ENCODE peak calls at places on chromosomes 1 and 21, in eight cellular contexts. U is astrocyte of the cerebellum, D is psoas muscle, L is thyroid gland, B is thoracic aorta, K is neural progenitor cell, R is adrenal gland, C is astrocyte of the spinal cord. G is an unnamed sample.

GRCh38 chr21:42338730-42339715 is 11.8 kb downstream of the TFF2 start:
- DNase-seq in L (no peak), D (no peak), B (no peak), K (no peak), U (no peak), C (no peak), R (no peak), G (no peak)

GRCh38 chr1:175715791-175716190 is 27.6 kb downstream of the TNR start:
- DNase-seq in L (no peak), D (no peak), K (no peak), U (no peak), B (no peak), C (no peak), R (no peak), G (no peak)

GRCh38 chr1:92273039-92273438 is 25.7 kb downstream of the GLMN start:
- DNase-seq in D (no peak), K (no peak), L (no peak), B (no peak), U (no peak), C (no peak), R (no peak), G (no peak)

GRCh38 chr1:156115514-156116374 is 1.2 kb downstream of the LMNA start:
- DNase-seq in B (peak), L (peak), K (peak), C (peak), D (peak), U (no peak), R (peak), G (peak)

GRCh38 chr1:44616991-44617702 is 57.1 kb downstream of the TMEM53 start:
- DNase-seq in L (no peak), K (peak), C (no peak), D (no peak), U (no peak), B (no peak), R (peak), G (peak)

GRCh38 chr1:168521391-168522000 is 22.3 kb downstream of the XCL2 start:
- DNase-seq in K (no peak), R (no peak), L (no peak), C (no peak), B (no peak), U (no peak), D (no peak), G (no peak)

GRCh38 chr1:37677808-37678207 is 14.5 kb upstream of the CDCA8 start:
- DNase-seq in D (no peak), U (no peak), C (no peak), L (no peak), K (no peak), R (no peak), B (no peak), G (no peak)

GRCh38 chr1:32040711-32041110 is 27.0 kb downstream of the KHDRBS1 start:
- DNase-seq in U (no peak), L (no peak), D (no peak), K (no peak), R (no peak), B (no peak), C (no peak), G (no peak)

GRCh38 chr1:116853680-116854191 is 56.0 kb upstream of the PTGFRN start:
- DNase-seq in L (no peak), C (peak), R (no peak), U (peak), D (no peak), B (no peak), K (peak), G (peak)

GRCh38 chr1:231774719-231775322 is 148.2 kb downstream of the DISC1 start:
- DNase-seq in C (no peak), U (no peak), D (no peak), R (no peak), B (no peak), K (no peak), L (no peak), G (no peak)

GRCh38 chr1:207838156-207839082 is 72.5 kb downstream of the CD34 start:
- DNase-seq in L (peak), D (peak), U (no peak), C (no peak), B (no peak), K (no peak), R (peak), G (no peak)

GRCh38 chr1:224500802-224501201 is 66.2 kb upstream of the WDR26 start:
- DNase-seq in U (no peak), B (no peak), K (no peak), L (no peak), D (no peak), R (no peak), C (no peak), G (no peak)

GRCh38 chr1:164764333-164764732 is 205.3 kb downstream of the PBX1 start:
- DNase-seq in B (no peak), K (no peak), U (no peak), L (no peak), C (peak), D (no peak), R (no peak), G (no peak)

GRCh38 chr1:178093150-178093957 is 550 bp upstream of the RASAL2 start:
- DNase-seq in U (peak), C (peak), B (peak), K (peak), R (peak), L (peak), D (peak), G (peak)

GRCh38 chr1:100045206-100045605 is 75.4 kb downstream of the SLC35A3 start:
- DNase-seq in L (no peak), U (no peak), K (no peak), C (no peak), R (no peak), B (no peak), D (no peak), G (no peak)

GRCh38 chr1:21705303-21705980 is 36.3 kb upstream of the RAP1GAP start:
- DNase-seq in D (no peak), C (no peak), B (no peak), L (no peak), R (no peak), K (no peak), U (no peak), G (no peak)

GRCh38 chr1:25198731-25199231 is 33.5 kb downstream of the SYF2 start:
- DNase-seq in L (peak), B (no peak), C (peak), D (no peak), R (no peak), U (no peak), K (peak), G (no peak)

GRCh38 chr1:59092126-59092525 is 204.8 kb upstream of the FGGY start:
- DNase-seq in R (no peak), L (no peak), B (no peak), D (no peak), U (no peak), K (no peak), C (no peak), G (peak)

GRCh38 chr1:151235235-151235634 is 19.3 kb upstream of the PSMD4 start:
- DNase-seq in D (no peak), B (no peak), C (no peak), L (no peak), R (no peak), K (no peak), U (no peak), G (no peak)

GRCh38 chr1:243883551-243883950 is 33.5 kb upstream of the AKT3 start:
- DNase-seq in U (peak), D (no peak), R (no peak), B (no peak), K (no peak), L (no peak), C (peak), G (peak)

GRCh38 chr1:50416553-50417453 is 6.4 kb downstream of the DMRTA2 start:
- DNase-seq in B (no peak), R (no peak), C (no peak), K (peak), D (no peak), U (no peak), L (no peak), G (no peak)

GRCh38 chr1:68831281-68831680 is 334.4 kb upstream of the DEPDC1 start:
- DNase-seq in D (no peak), C (no peak), B (no peak), L (no peak), K (no peak), R (no peak), U (no peak), G (no peak)

GRCh38 chr21:33278736-33279135 is 12.6 kb downstream of the IL10RB start:
- DNase-seq in U (no peak), K (no peak), C (no peak), R (no peak), L (no peak), D (no peak), B (no peak), G (peak)

GRCh38 chr1:157442065-157442464 is 110.2 kb downstream of the FCRL5 start:
- DNase-seq in R (no peak), D (no peak), U (no peak), L (no peak), B (no peak), K (peak), C (no peak), G (no peak)

GRCh38 chr1:21597754-21598153 is 71.4 kb downstream of the RAP1GAP start:
- DNase-seq in L (no peak), C (no peak), B (no peak), K (no peak), R (no peak), U (no peak), D (no peak), G (no peak)

GRCh38 chr1:40901886-40902633 is 39.9 kb upstream of the CITED4 start:
- DNase-seq in D (peak), U (peak), C (peak), R (no peak), L (peak), K (no peak), B (no peak), G (peak)

GRCh38 chr21:42652527-42653491 is 612 bp upstream of the PDE9A start:
- DNase-seq in R (peak), C (peak), U (no peak), D (peak), K (peak), B (no peak), L (peak), G (peak)

GRCh38 chr1:85188530-85188929 is 12.3 kb downstream of the SYDE2 start:
- DNase-seq in U (no peak), R (no peak), K (no peak), L (no peak), D (no peak), B (no peak), C (peak), G (peak)

GRCh38 chr1:42927274-42927841 is 31.3 kb downstream of the SLC2A1 start:
- DNase-seq in U (no peak), B (no peak), D (no peak), C (no peak), K (no peak), R (no peak), L (no peak), G (no peak)

GRCh38 chr1:229406798-229407197 is 27.1 kb downstream of the ACTA1 start:
- DNase-seq in D (no peak), R (no peak), C (no peak), K (peak), L (peak), B (no peak), U (no peak), G (no peak)

GRCh38 chr1:27366411-27367159 is at the start of gene MAP3K6:
- DNase-seq in D (peak), R (peak), U (peak), K (peak), C (peak), B (peak), L (peak), G (peak)

GRCh38 chr1:5716126-5716525 is 276.1 kb downstream of the NPHP4 start:
- DNase-seq in D (no peak), U (no peak), L (no peak), K (no peak), C (no peak), R (no peak), B (no peak), G (no peak)

GRCh38 chr1:235207202-235207565 is 46.1 kb upstream of the RBM34 start:
- DNase-seq in B (no peak), U (peak), K (no peak), L (no peak), D (no peak), R (no peak), C (peak), G (no peak)

GRCh38 chr1:177383715-177384114 is 213.0 kb downstream of the BRINP2 start:
- DNase-seq in D (no peak), B (no peak), L (no peak), C (peak), K (no peak), U (no peak), R (no peak), G (no peak)

DNA sequence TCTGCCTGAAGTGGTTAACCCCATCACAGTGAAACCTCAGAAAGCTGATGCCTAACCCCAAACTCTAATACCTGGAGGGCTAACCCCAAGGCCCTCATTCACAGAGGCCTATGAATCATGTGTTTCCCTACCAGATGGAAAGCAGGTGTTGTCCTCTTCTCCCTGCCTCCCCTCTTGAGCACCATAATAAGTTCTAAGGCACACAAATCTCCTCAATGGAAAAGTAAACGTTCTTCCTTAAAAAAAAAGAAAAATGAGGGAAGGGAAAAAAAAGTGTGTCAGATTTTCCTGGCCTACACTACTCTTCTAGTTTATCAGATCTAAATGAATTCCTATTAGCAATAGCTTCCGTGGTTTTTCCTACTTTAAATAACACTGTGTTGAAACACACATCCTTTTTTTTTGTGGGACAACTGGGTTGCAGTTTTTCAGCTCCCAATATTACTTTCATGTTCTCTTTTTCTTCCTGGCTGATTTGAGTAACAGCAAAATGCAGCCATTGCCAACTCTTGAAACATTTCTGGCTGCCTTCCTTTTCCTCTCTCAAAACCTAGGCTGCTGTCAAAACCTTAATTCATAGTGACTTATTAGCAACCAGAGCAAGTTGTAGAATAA is 43.2 kb downstream of the SLC44A3 start:
- DNase-seq in D (no peak), B (no peak), R (no peak), K (no peak), L (no peak), C (peak), U (peak), G (peak)
- H3K4me3 ChIP-seq in D (no peak), B (peak), R (no peak), K (no peak), L (no peak), C (no peak), U (no peak), G (peak)

DNA sequence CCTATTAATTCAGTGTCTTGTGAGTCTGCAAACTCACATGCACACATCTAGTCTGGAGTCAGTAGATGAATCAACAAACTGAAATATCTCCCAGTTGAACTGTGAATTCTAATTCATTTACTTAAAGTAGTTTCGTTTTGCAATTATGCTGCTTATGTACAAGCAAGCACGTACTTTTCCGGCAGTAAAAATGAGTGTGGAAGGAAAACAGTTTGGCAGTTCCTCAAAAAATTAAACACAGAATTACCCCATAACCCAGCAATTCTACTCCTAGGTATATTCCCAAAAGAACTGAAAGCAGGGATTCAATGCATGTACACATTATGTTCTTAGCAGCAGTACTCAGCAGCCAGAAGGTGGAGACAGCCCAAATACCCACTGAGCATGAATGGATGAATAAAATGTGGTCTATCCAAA is 49.3 kb downstream of the GNB1 start:
- DNase-seq in K (no peak), L (no peak), U (no peak), D (no peak), B (no peak), C (no peak), R (no peak), G (peak)
- TF ChIP-seq CTCF in K (no peak), L (no peak), U (peak), D (no peak), B (no peak), C (peak), R (no peak), G (peak)

GRCh38 chr1:112395261-112395831 is 668 bp upstream of the CTTNBP2NL start:
- DNase-seq in D (no peak), U (no peak), B (no peak), L (no peak), C (no peak), K (peak), R (no peak), G (no peak)
- H3K4me3 ChIP-seq in D (peak), U (peak), B (peak), L (peak), C (peak), K (peak), R (peak), G (peak)

GRCh38 chr1:230577537-230577936 is 64.7 kb upstream of the COG2 start:
- DNase-seq in B (no peak), D (no peak), U (no peak), R (no peak), L (no peak), C (no peak), K (no peak), G (no peak)

GRCh38 chr1:230578621-230579020 is 63.7 kb upstream of the COG2 start:
- DNase-seq in K (no peak), R (no peak), D (no peak), B (no peak), C (no peak), U (no peak), L (no peak), G (no peak)

GRCh38 chr1:230584660-230585059 is 57.6 kb upstream of the COG2 start:
- DNase-seq in C (no peak), D (no peak), L (no peak), U (no peak), R (no peak), B (no peak), K (no peak), G (no peak)

GRCh38 chr1:230587056-230587455 is 55.2 kb upstream of the COG2 start:
- DNase-seq in K (no peak), D (no peak), R (no peak), U (no peak), C (no peak), L (peak), B (no peak), G (no peak)

GRCh38 chr1:230581446-230582079 is 60.7 kb upstream of the COG2 start:
- DNase-seq in R (no peak), C (no peak), K (peak), U (no peak), D (no peak), B (no peak), L (no peak), G (no peak)
- TF ChIP-seq CTCF in R (no peak), C (no peak), K (no peak), U (no peak), D (no peak), B (no peak), L (no peak), G (no peak)

GRCh38 chr1:162072770-162073169 is 3.3 kb downstream of the NOS1AP start:
- DNase-seq in B (no peak), L (no peak), D (no peak), R (no peak), K (no peak), U (no peak), C (no peak), G (no peak)

GRCh38 chr1:162079023-162079422 is 9.5 kb downstream of the NOS1AP start:
- DNase-seq in R (no peak), C (no peak), D (no peak), K (no peak), B (no peak), L (no peak), U (no peak), G (no peak)

GRCh38 chr1:162074548-162074947 is 5.1 kb downstream of the NOS1AP start:
- DNase-seq in B (no peak), K (no peak), U (no peak), R (no peak), D (no peak), L (no peak), C (no peak), G (no peak)

GRCh38 chr1:162077900-162078299 is 8.4 kb downstream of the NOS1AP start:
- DNase-seq in B (no peak), K (no peak), L (no peak), C (no peak), U (no peak), R (no peak), D (no peak), G (no peak)

DNA sequence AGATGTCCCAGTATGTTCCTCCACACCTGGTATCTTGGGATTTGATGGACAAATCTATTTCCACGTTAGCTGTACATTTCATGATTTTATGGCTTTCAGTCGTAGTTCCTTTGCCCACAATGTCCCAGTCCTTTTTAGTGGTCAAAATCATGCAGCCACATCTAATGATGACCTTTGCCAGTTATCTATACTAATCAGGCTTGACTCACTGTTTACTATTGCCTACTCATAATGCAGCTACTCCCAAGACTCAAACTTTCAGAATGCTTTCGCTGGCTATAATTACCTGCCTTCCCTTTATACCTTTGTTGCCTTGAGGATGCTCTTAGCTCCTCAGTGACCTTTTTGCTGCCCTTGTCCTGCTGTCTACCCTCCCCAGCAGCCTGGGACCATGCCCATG is 6.4 kb downstream of the NOS1AP start:
- DNase-seq in D (no peak), B (no peak), C (no peak), U (no peak), L (no peak), K (no peak), R (no peak), G (no peak)
- H3K4me3 ChIP-seq in D (no peak), B (no peak), C (no peak), U (no peak), L (no peak), K (no peak), R (no peak), G (no peak)

GRCh38 chr21:15260604-15261003 is 195.8 kb upstream of the NRIP1 start:
- DNase-seq in D (no peak), B (no peak), R (no peak), U (no peak), L (no peak), K (no peak), C (no peak), G (no peak)
- TF ChIP-seq CTCF in D (no peak), B (no peak), R (no peak), U (no peak), L (no peak), K (no peak), C (no peak), G (no peak)